ENCODE peak calls at places on chromosomes 7 and 10, in eight cellular contexts. S, N, I, M, L, J, G and E are unnamed samples.

GRCh38 chr7:113159746-113160339 is 41.5 kb upstream of the SMIM30 start:
- DNase-seq in S (peak), N (no peak), I (no peak), M (peak), L (no peak), J (peak), G (no peak), E (no peak)

GRCh38 chr10:132698761-132699391 is 87.1 kb downstream of the NKX6-2 start:
- DNase-seq in S (no peak), N (peak), I (no peak), M (no peak), L (peak), J (no peak), G (no peak), E (peak)

GRCh38 chr7:77657427-77658331 is 38.6 kb upstream of the RSBN1L start:
- DNase-seq in S (no peak), N (no peak), I (no peak), M (peak), L (no peak), J (no peak), G (no peak), E (no peak)

GRCh38 chr10:50314169-50315071 is 63.1 kb upstream of the ASAH2 start:
- DNase-seq in S (no peak), N (no peak), I (no peak), M (no peak), L (no peak), J (no peak), G (no peak), E (no peak)

GRCh38 chr10:113000876-113001598 is 51.0 kb downstream of the TCF7L2 start:
- DNase-seq in S (no peak), N (peak), I (no peak), M (peak), L (peak), J (no peak), G (no peak), E (no peak)

GRCh38 chr10:110568055-110568735 is 700 bp downstream of the SMC3 start:
- DNase-seq in S (no peak), N (peak), I (no peak), M (peak), L (peak), J (peak), G (peak), E (no peak)

GRCh38 chr7:156122752-156123354 is 310.6 kb upstream of the SHH start:
- DNase-seq in S (no peak), N (no peak), I (no peak), M (no peak), L (no peak), J (no peak), G (no peak), E (no peak)

GRCh38 chr10:33326897-33327296 is 7.6 kb downstream of the NRP1 start:
- DNase-seq in S (no peak), N (no peak), I (no peak), M (no peak), L (no peak), J (no peak), G (no peak), E (no peak)

GRCh38 chr7:2863461-2864066 is 19.5 kb upstream of the GNA12 start:
- DNase-seq in S (no peak), N (peak), I (no peak), M (peak), L (peak), J (peak), G (peak), E (peak)

GRCh38 chr7:42994096-42994495 is 61.9 kb downstream of the MRPL32 start:
- DNase-seq in S (no peak), N (no peak), I (no peak), M (no peak), L (no peak), J (no peak), G (no peak), E (no peak)

GRCh38 chr7:114062810-114063209 is 144.0 kb upstream of the PPP1R3A start:
- DNase-seq in S (no peak), N (no peak), I (no peak), M (no peak), L (no peak), J (no peak), G (no peak), E (no peak)

GRCh38 chr7:2123360-2123759 is 109.4 kb downstream of the MAD1L1 start:
- DNase-seq in S (peak), N (no peak), I (no peak), M (no peak), L (no peak), J (no peak), G (no peak), E (no peak)

GRCh38 chr7:116552616-116553015 is 27.8 kb downstream of the CAV1 start:
- DNase-seq in S (no peak), N (no peak), I (no peak), M (peak), L (no peak), J (no peak), G (no peak), E (no peak)

GRCh38 chr10:44383749-44384600 is 922 bp downstream of the CXCL12 start:
- DNase-seq in S (no peak), N (no peak), I (no peak), M (no peak), L (peak), J (no peak), G (no peak), E (peak)

GRCh38 chr10:4249841-4250496 is 465.0 kb upstream of the KLF6 start:
- DNase-seq in S (no peak), N (no peak), I (no peak), M (peak), L (no peak), J (no peak), G (no peak), E (no peak)

GRCh38 chr10:3090914-3091313 is 23.6 kb downstream of the PFKP start:
- DNase-seq in S (no peak), N (peak), I (no peak), M (peak), L (peak), J (no peak), G (no peak), E (no peak)

GRCh38 chr7:366171-366916 is 76.4 kb downstream of the FOXL3 start:
- DNase-seq in S (no peak), N (peak), I (no peak), M (peak), L (peak), J (no peak), G (no peak), E (peak)

GRCh38 chr7:128217030-128217805 is 23.9 kb upstream of the LEP start:
- DNase-seq in S (no peak), N (peak), I (no peak), M (peak), L (peak), J (no peak), G (no peak), E (no peak)

GRCh38 chr7:102182016-102182415 is 104.7 kb upstream of the SH2B2 start:
- DNase-seq in S (no peak), N (no peak), I (no peak), M (no peak), L (no peak), J (no peak), G (no peak), E (no peak)

GRCh38 chr10:105023706-105024105 is 382.6 kb downstream of the SORCS3 start:
- DNase-seq in S (no peak), N (no peak), I (no peak), M (peak), L (no peak), J (no peak), G (no peak), E (no peak)

GRCh38 chr7:38000272-38000671 is 79.8 kb downstream of the EPDR1 start:
- DNase-seq in S (no peak), N (no peak), I (no peak), M (peak), L (no peak), J (no peak), G (no peak), E (no peak)

GRCh38 chr7:108805808-108806397 is 236.2 kb downstream of the DNAJB9 start:
- DNase-seq in S (no peak), N (no peak), I (no peak), M (peak), L (no peak), J (no peak), G (no peak), E (no peak)

GRCh38 chr10:88553116-88553752 is 29.9 kb downstream of the RNLS start:
- DNase-seq in S (no peak), N (no peak), I (no peak), M (peak), L (no peak), J (peak), G (peak), E (no peak)